ENCODE peak calls at places on chromosomes 16 and 17, in ten cellular contexts. V is dorsolateral prefrontal cortex, L is fibroblast of pulmonary artery, T is GM13976, N is neural progenitor cell, C is right atrium auricular region, M is IMR-90, F is DND-41, G is lower leg skin, R is stomach. Y is an unnamed sample.

GRCh38 chr16:87778830-87779579 is 13.2 kb upstream of the KLHDC4 start:
- DNase-seq in M (peak; percentile 96), V (peak; percentile 92), N (peak; percentile 93), L (peak; percentile 97), T (peak; percentile 87), G (peak; percentile 85), C (peak; percentile 95), F (peak; percentile 98), R (peak; percentile 94), Y (peak; percentile 84)

GRCh38 chr16:13883266-13883665 is 36.7 kb upstream of the ERCC4 start:
- DNase-seq in V (no peak), L (no peak), N (no peak), C (no peak), T (no peak), M (no peak), F (no peak), R (no peak), G (no peak), Y (no peak)

GRCh38 chr16:66933776-66934137 is 445 bp downstream of the CIAO2B start:
- DNase-seq in G (no peak), C (no peak), F (no peak), L (no peak), N (no peak), T (peak; percentile 58), R (no peak), M (peak; percentile 35), V (no peak), Y (no peak)

GRCh38 chr16:67011274-67011673 is 17.7 kb upstream of the CBFB start:
- DNase-seq in L (no peak), T (no peak), F (no peak), R (no peak), M (no peak), N (no peak), G (no peak), C (no peak), V (no peak), Y (no peak)

GRCh38 chr17:82384051-82384729 is 12.6 kb downstream of the UTS2R start:
- DNase-seq in C (no peak), N (peak; percentile 1), R (no peak), G (no peak), T (no peak), M (no peak), F (no peak), V (no peak), L (no peak), Y (no peak)

GRCh38 chr17:78242024-78242742 is 10.8 kb downstream of the TMEM235 start:
- DNase-seq in C (no peak), N (no peak), F (no peak), L (no peak), V (no peak), R (no peak), T (no peak), G (no peak), M (peak; percentile 19), Y (no peak)

GRCh38 chr17:4208228-4208627 is 55.6 kb downstream of the ANKFY1 start:
- DNase-seq in T (no peak), G (no peak), R (no peak), N (no peak), F (no peak), L (no peak), C (no peak), M (peak; percentile 28), V (no peak), Y (no peak)

GRCh38 chr17:80872999-80873951 is 118.4 kb upstream of the CHMP6 start:
- DNase-seq in M (no peak), G (no peak), T (no peak), V (no peak), L (no peak), R (no peak), N (peak; percentile 93), C (no peak), F (no peak), Y (no peak)

GRCh38 chr17:57010495-57010894 is 32.6 kb downstream of the SCPEP1 start:
- DNase-seq in L (no peak), M (no peak), T (no peak), C (no peak), V (no peak), R (no peak), G (no peak), F (no peak), N (no peak), Y (no peak)

GRCh38 chr16:67428146-67428731 is 2.7 kb upstream of the HSD11B2 start:
- DNase-seq in L (peak; percentile 72), C (no peak), F (peak; percentile 54), T (peak; percentile 83), M (peak; percentile 47), V (peak; percentile 54), R (peak; percentile 85), N (peak; percentile 92), G (no peak), Y (peak; percentile 83)

GRCh38 chr17:55053855-55054254 is 85.3 kb downstream of the STXBP4 start:
- DNase-seq in N (no peak), M (peak; percentile 13), T (no peak), V (no peak), G (no peak), R (no peak), F (no peak), L (peak; percentile 33), C (no peak), Y (no peak)

GRCh38 chr17:81868674-81869220 is 2.4 kb downstream of the ARHGDIA start:
- DNase-seq in N (peak; percentile 35), T (no peak), F (no peak), M (peak; percentile 88), C (no peak), L (peak; percentile 89), V (no peak), G (no peak), R (no peak), Y (no peak)

GRCh38 chr17:36850794-36851193 is 86.5 kb upstream of the LHX1 start:
- DNase-seq in T (no peak), C (no peak), F (no peak), N (no peak), G (no peak), M (peak; percentile 74), V (no peak), R (no peak), L (peak; percentile 74), Y (no peak)

GRCh38 chr16:46908540-46909372 is 24.6 kb downstream of the GPT2 start:
- DNase-seq in L (peak; percentile 74), C (no peak), F (peak; percentile 68), N (peak; percentile 90), R (peak; percentile 47), T (peak; percentile 69), G (no peak), M (peak; percentile 61), V (no peak), Y (peak; percentile 66)

GRCh38 chr16:27429981-27430441 is 28.0 kb downstream of the IL21R start:
- DNase-seq in C (peak; percentile 43), T (peak; percentile 41), L (no peak), R (peak; percentile 21), V (peak; percentile 26), G (peak; percentile 11), F (no peak), M (no peak), N (no peak), Y (no peak)

GRCh38 chr17:14156689-14157088 is 80.0 kb downstream of the CDRT15 start:
- DNase-seq in R (no peak), N (no peak), C (no peak), G (no peak), M (peak; percentile 57), V (no peak), T (no peak), L (no peak), F (no peak), Y (no peak)

GRCh38 chr16:12794486-12795399 is 8.9 kb downstream of the CPPED1 start:
- DNase-seq in T (no peak), C (peak; percentile 74), G (no peak), L (peak; percentile 40), R (no peak), F (peak; percentile 35), M (no peak), N (no peak), V (no peak), Y (no peak)

GRCh38 chr17:79287743-79288142 is 213.1 kb downstream of the ENGASE start:
- DNase-seq in L (no peak), R (no peak), N (no peak), V (no peak), T (no peak), F (no peak), G (no peak), C (no peak), M (no peak), Y (no peak)

GRCh38 chr17:8799001-8799850 is at the start of gene MFSD6L:
- DNase-seq in R (peak; percentile 87), F (no peak), M (no peak), N (peak; percentile 68), G (peak; percentile 5), L (peak; percentile 13), T (no peak), C (no peak), V (no peak), Y (no peak)
- TF ChIP-seq CTCF in R (peak; percentile 10), F (peak; percentile 16), M (no peak), N (peak; percentile 35), G (no peak), L (no peak), T (no peak), C (no peak), V (no peak), Y (peak; percentile 20)

DNA sequence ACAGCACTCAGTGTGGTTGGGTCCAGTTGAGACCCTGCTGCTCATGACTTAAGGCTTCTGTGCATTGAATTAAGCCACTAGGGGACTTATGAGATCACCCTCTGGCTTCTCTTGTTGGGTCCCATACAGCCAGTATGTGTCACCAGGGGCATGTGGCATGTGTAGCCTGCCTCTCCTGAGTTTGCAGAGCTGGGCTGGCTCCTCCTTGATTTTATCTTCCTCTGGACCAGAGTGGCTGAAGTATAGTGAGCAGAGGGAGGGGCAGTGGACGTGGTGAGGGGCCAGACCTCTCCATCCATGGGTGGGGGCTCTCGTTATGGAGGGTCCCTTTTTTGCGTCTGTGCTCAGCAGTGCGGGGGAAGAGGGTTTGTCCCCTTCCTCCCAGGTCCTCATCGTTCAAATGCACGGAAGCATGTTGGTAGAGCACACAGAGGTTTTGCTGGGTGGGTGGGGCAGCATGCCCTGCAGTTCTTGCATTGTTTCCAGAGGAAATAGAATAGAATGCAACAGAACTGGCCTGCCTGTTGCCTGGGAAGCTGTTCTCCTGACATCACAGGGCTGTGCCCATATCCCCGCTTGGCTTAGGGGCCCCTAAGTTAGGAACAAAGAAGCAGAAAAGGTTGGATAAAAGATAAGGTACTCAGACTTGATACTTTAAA is 77.4 kb downstream of the SPECC1 start:
- DNase-seq in C (peak; percentile 52), G (no peak), N (no peak), R (no peak), M (no peak), F (no peak), L (no peak), T (no peak), V (no peak), Y (no peak)
- TF ChIP-seq CTCF in C (no peak), G (no peak), N (no peak), R (no peak), M (no peak), F (no peak), L (no peak), T (no peak), V (no peak), Y (no peak)

GRCh38 chr16:63744077-63744874 is 1377.6 kb downstream of the CDH11 start:
- DNase-seq in F (no peak), C (no peak), T (no peak), R (no peak), N (no peak), L (no peak), G (no peak), M (no peak), V (no peak), Y (no peak)
- TF ChIP-seq CTCF in F (no peak), C (no peak), T (no peak), R (no peak), N (no peak), L (no peak), G (no peak), M (no peak), V (no peak), Y (no peak)

GRCh38 chr16:70565053-70565452 is 41.4 kb downstream of the SF3B3 start:
- DNase-seq in G (no peak), R (no peak), V (no peak), N (no peak), M (no peak), L (no peak), T (no peak), F (no peak), C (no peak), Y (no peak)
- TF ChIP-seq CTCF in G (no peak), R (no peak), V (no peak), N (no peak), M (no peak), L (no peak), T (no peak), F (no peak), C (no peak), Y (no peak)